ENCODE peak calls at places on chromosome 5, in five cellular contexts. One of them, this sample, is unnamed.

GRCh38 chr5:139676951-139677367 is 28.8 kb downstream of the CXXC5 start:
- DNase-seq in heart right ventricle: no peak
- DNase-seq in A549: no peak
- DNase-seq in left lung: no peak
- DNase-seq in HL-60: no peak
- DNase-seq in this sample: no peak

GRCh38 chr5:62722360-62722759 is 143.7 kb downstream of the LRRC70 start:
- DNase-seq in heart right ventricle: no peak
- DNase-seq in left lung: no peak
- DNase-seq in A549: peak; percentile 10
- DNase-seq in HL-60: no peak
- DNase-seq in this sample: no peak

GRCh38 chr5:120738568-120738967 is 274.5 kb downstream of the PRR16 start:
- DNase-seq in heart right ventricle: no peak
- DNase-seq in A549: no peak
- DNase-seq in HL-60: no peak
- DNase-seq in left lung: no peak
- DNase-seq in this sample: no peak

GRCh38 chr5:102152906-102153787 is 142.9 kb downstream of the SLCO4C1 start:
- DNase-seq in left lung: no peak
- DNase-seq in A549: no peak
- DNase-seq in HL-60: peak; percentile 19
- DNase-seq in heart right ventricle: no peak
- DNase-seq in this sample: no peak

GRCh38 chr5:19855929-19856328 is 132.1 kb downstream of the CDH18 start:
- DNase-seq in left lung: no peak
- DNase-seq in heart right ventricle: no peak
- DNase-seq in HL-60: no peak
- DNase-seq in A549: no peak
- DNase-seq in this sample: no peak

GRCh38 chr5:155087036-155087435 is 73.5 kb downstream of the KIF4B start:
- DNase-seq in left lung: no peak
- DNase-seq in heart right ventricle: no peak
- DNase-seq in HL-60: no peak
- DNase-seq in A549: no peak
- DNase-seq in this sample: no peak

GRCh38 chr5:26121343-26121742 is 917.0 kb downstream of the CDH9 start:
- DNase-seq in A549: no peak
- DNase-seq in left lung: no peak
- DNase-seq in heart right ventricle: no peak
- DNase-seq in HL-60: peak; percentile 1
- DNase-seq in this sample: no peak

GRCh38 chr5:56264417-56265025 is 31.4 kb upstream of the ANKRD55 start:
- DNase-seq in left lung: no peak
- DNase-seq in HL-60: peak; percentile 2
- DNase-seq in A549: peak; percentile 35
- DNase-seq in heart right ventricle: no peak
- DNase-seq in this sample: no peak

GRCh38 chr5:88049156-88049555 is 219.5 kb downstream of the TMEM161B start:
- DNase-seq in A549: no peak
- DNase-seq in HL-60: no peak
- DNase-seq in left lung: no peak
- DNase-seq in heart right ventricle: no peak
- DNase-seq in this sample: no peak

GRCh38 chr5:172454355-172455086 is at the start of gene SH3PXD2B:
- DNase-seq in heart right ventricle: peak; percentile 69
- DNase-seq in HL-60: no peak
- DNase-seq in A549: peak; percentile 46
- DNase-seq in left lung: peak; percentile 88
- DNase-seq in this sample: no peak

GRCh38 chr5:111229126-111229525 is 4.9 kb downstream of the CAMK4 start:
- DNase-seq in HL-60: no peak
- DNase-seq in A549: no peak
- DNase-seq in left lung: no peak
- DNase-seq in heart right ventricle: no peak
- DNase-seq in this sample: no peak

GRCh38 chr5:138954257-138955012 is 79.3 kb upstream of the LRRTM2 start:
- DNase-seq in left lung: no peak
- DNase-seq in heart right ventricle: no peak
- DNase-seq in HL-60: no peak
- DNase-seq in A549: no peak
- DNase-seq in this sample: no peak

GRCh38 chr5:110631236-110631635 is 95.2 kb downstream of the TMEM232 start:
- DNase-seq in heart right ventricle: no peak
- DNase-seq in HL-60: no peak
- DNase-seq in left lung: no peak
- DNase-seq in A549: no peak
- DNase-seq in this sample: no peak

GRCh38 chr5:9775339-9775738 is 145.2 kb upstream of the TAS2R1 start:
- DNase-seq in left lung: no peak
- DNase-seq in heart right ventricle: no peak
- DNase-seq in HL-60: no peak
- DNase-seq in A549: no peak
- DNase-seq in this sample: no peak

GRCh38 chr5:96648598-96648997 is 13.6 kb upstream of the CAST start:
- DNase-seq in heart right ventricle: no peak
- DNase-seq in A549: no peak
- DNase-seq in HL-60: no peak
- DNase-seq in left lung: no peak
- DNase-seq in this sample: no peak

GRCh38 chr5:43889238-43889637 is 286.3 kb downstream of the NNT start:
- DNase-seq in A549: no peak
- DNase-seq in left lung: no peak
- DNase-seq in HL-60: no peak
- DNase-seq in heart right ventricle: no peak
- DNase-seq in this sample: no peak

GRCh38 chr5:54707841-54708240 is 190.3 kb downstream of the SNX18 start:
- DNase-seq in A549: no peak
- DNase-seq in left lung: no peak
- DNase-seq in heart right ventricle: no peak
- DNase-seq in HL-60: no peak
- DNase-seq in this sample: no peak

GRCh38 chr5:150143725-150144058 is 12.0 kb downstream of the PDGFRB start:
- DNase-seq in left lung: no peak
- DNase-seq in HL-60: no peak
- DNase-seq in heart right ventricle: peak; percentile 33
- DNase-seq in A549: no peak
- DNase-seq in this sample: no peak

GRCh38 chr5:18216016-18216415 is 581.8 kb downstream of the TAF11L14 start:
- DNase-seq in heart right ventricle: no peak
- DNase-seq in left lung: no peak
- DNase-seq in HL-60: no peak
- DNase-seq in A549: no peak
- DNase-seq in this sample: no peak

GRCh38 chr5:83321656-83322055 is 149.9 kb upstream of the VCAN start:
- DNase-seq in A549: no peak
- DNase-seq in heart right ventricle: no peak
- DNase-seq in left lung: no peak
- DNase-seq in HL-60: no peak
- DNase-seq in this sample: no peak

GRCh38 chr5:126097881-126098280 is 325.3 kb upstream of the GRAMD2B start:
- DNase-seq in left lung: no peak
- DNase-seq in HL-60: no peak
- DNase-seq in heart right ventricle: no peak
- DNase-seq in A549: no peak
- DNase-seq in this sample: no peak

GRCh38 chr5:91929522-91929817 is 546.4 kb upstream of the ARRDC3 start:
- DNase-seq in heart right ventricle: no peak
- DNase-seq in A549: no peak
- DNase-seq in HL-60: no peak
- DNase-seq in left lung: no peak
- DNase-seq in this sample: no peak

GRCh38 chr5:98796197-98796972 is 22.9 kb downstream of the RGMB start:
- DNase-seq in A549: peak; percentile 76
- DNase-seq in left lung: no peak
- DNase-seq in HL-60: peak; percentile 6
- DNase-seq in heart right ventricle: no peak
- DNase-seq in this sample: no peak

GRCh38 chr5:151459680-151460079 is 12.3 kb downstream of the SLC36A1 start:
- DNase-seq in A549: no peak
- DNase-seq in left lung: no peak
- DNase-seq in heart right ventricle: no peak
- DNase-seq in HL-60: no peak
- DNase-seq in this sample: no peak

GRCh38 chr5:43121565-43122484 is 1.1 kb downstream of the ZNF131 start:
- DNase-seq in A549: peak; percentile 38
- DNase-seq in heart right ventricle: no peak
- DNase-seq in left lung: no peak
- DNase-seq in HL-60: peak; percentile 10
- DNase-seq in this sample: no peak

GRCh38 chr5:134911285-134912215 is 6.6 kb downstream of the PCBD2 start:
- DNase-seq in heart right ventricle: no peak
- DNase-seq in left lung: no peak
- DNase-seq in A549: no peak
- DNase-seq in HL-60: no peak
- DNase-seq in this sample: no peak

GRCh38 chr5:51302358-51302757 is 80.9 kb upstream of the ISL1 start:
- DNase-seq in A549: no peak
- DNase-seq in heart right ventricle: no peak
- DNase-seq in left lung: no peak
- DNase-seq in HL-60: no peak
- DNase-seq in this sample: no peak

GRCh38 chr5:112109331-112109993 is 309.6 kb downstream of the EPB41L4A start:
- DNase-seq in left lung: no peak
- DNase-seq in heart right ventricle: peak; percentile 11
- DNase-seq in HL-60: peak; percentile 6
- DNase-seq in A549: no peak
- DNase-seq in this sample: no peak

GRCh38 chr5:149407331-149408251 is 28.5 kb upstream of the IL17B start:
- DNase-seq in left lung: no peak
- DNase-seq in heart right ventricle: no peak
- DNase-seq in HL-60: no peak
- DNase-seq in A549: no peak
- DNase-seq in this sample: no peak

GRCh38 chr5:115236599-115236998 is 26.1 kb downstream of the PGGT1B start:
- DNase-seq in HL-60: no peak
- DNase-seq in left lung: no peak
- DNase-seq in A549: no peak
- DNase-seq in heart right ventricle: no peak
- DNase-seq in this sample: no peak

GRCh38 chr5:150321784-150322183 is 19.1 kb upstream of the ARSI start:
- DNase-seq in left lung: no peak
- DNase-seq in heart right ventricle: no peak
- DNase-seq in HL-60: no peak
- DNase-seq in A549: no peak
- DNase-seq in this sample: no peak

GRCh38 chr5:148202531-148203092 is at the start of gene SPINK6:
- DNase-seq in heart right ventricle: no peak
- DNase-seq in left lung: no peak
- DNase-seq in HL-60: no peak
- DNase-seq in A549: no peak
- DNase-seq in this sample: no peak

GRCh38 chr5:149941795-149942194 is 2.8 kb downstream of the PDE6A start:
- DNase-seq in A549: no peak
- DNase-seq in heart right ventricle: no peak
- DNase-seq in HL-60: no peak
- DNase-seq in left lung: no peak
- DNase-seq in this sample: no peak

GRCh38 chr5:142821027-142821732 is 51.0 kb downstream of the ARHGAP26 start:
- DNase-seq in left lung: no peak
- DNase-seq in HL-60: no peak
- DNase-seq in heart right ventricle: no peak
- DNase-seq in A549: no peak
- DNase-seq in this sample: no peak

GRCh38 chr5:65825388-65826328 is 100.7 kb upstream of the ERBIN start:
- DNase-seq in HL-60: peak; percentile 86
- DNase-seq in left lung: no peak
- DNase-seq in heart right ventricle: no peak
- DNase-seq in A549: no peak
- DNase-seq in this sample: no peak

GRCh38 chr5:122985954-122986721 is 50.4 kb downstream of the PPIC start:
- DNase-seq in HL-60: no peak
- DNase-seq in A549: no peak
- DNase-seq in heart right ventricle: no peak
- DNase-seq in left lung: no peak
- DNase-seq in this sample: no peak

GRCh38 chr5:3602713-3603502 is 7.3 kb downstream of the IRX1 start:
- DNase-seq in HL-60: no peak
- DNase-seq in heart right ventricle: peak; percentile 52
- DNase-seq in A549: no peak
- DNase-seq in left lung: peak; percentile 83
- DNase-seq in this sample: no peak
- TF ChIP-seq CTCF in HL-60: no peak
- TF ChIP-seq CTCF in heart right ventricle: peak; percentile 27
- TF ChIP-seq CTCF in A549: no peak
- TF ChIP-seq CTCF in left lung: peak; percentile 41
- TF ChIP-seq CTCF in this sample: peak; percentile 26

DNA sequence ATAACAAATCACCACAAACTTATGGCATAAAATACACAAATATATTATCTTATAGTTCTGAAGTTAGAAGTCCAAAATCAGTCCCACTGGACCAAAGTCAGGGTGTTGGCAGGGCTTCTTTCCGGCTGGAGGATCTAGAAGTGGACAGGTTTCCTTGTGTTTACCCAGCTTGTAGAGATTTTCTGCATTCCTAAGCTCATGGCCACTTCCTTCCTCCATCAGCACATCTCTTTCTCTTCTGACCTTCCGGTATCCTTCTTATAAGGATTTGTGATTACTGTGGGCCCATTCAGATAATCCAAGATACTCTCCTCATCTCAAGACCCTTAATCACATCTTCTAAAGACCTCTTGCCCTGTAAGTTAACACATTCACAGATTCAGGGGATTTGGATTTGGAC is 97.6 kb downstream of the RAB3C start:
- DNase-seq in left lung: no peak
- DNase-seq in A549: no peak
- DNase-seq in heart right ventricle: no peak
- DNase-seq in HL-60: no peak
- DNase-seq in this sample: no peak
- H3K27ac ChIP-seq in left lung: no peak overlapping the region
- H3K27ac ChIP-seq in A549: no peak overlapping the region
- H3K27ac ChIP-seq in heart right ventricle: no peak overlapping the region
- H3K27ac ChIP-seq in HL-60: no peak overlapping the region
- H3K27ac ChIP-seq in this sample: no peak overlapping the region

GRCh38 chr5:31559942-31560341 is 27.8 kb downstream of the C5orf22 start:
- DNase-seq in A549: no peak
- DNase-seq in HL-60: no peak
- DNase-seq in heart right ventricle: no peak
- DNase-seq in left lung: no peak
- DNase-seq in this sample: no peak

GRCh38 chr5:31563216-31563615 is 31.1 kb downstream of the C5orf22 start:
- DNase-seq in left lung: no peak
- DNase-seq in heart right ventricle: no peak
- DNase-seq in A549: no peak
- DNase-seq in HL-60: no peak
- DNase-seq in this sample: no peak

GRCh38 chr5:31556461-31556860 is 24.4 kb downstream of the C5orf22 start:
- DNase-seq in heart right ventricle: no peak
- DNase-seq in HL-60: no peak
- DNase-seq in left lung: no peak
- DNase-seq in A549: no peak
- DNase-seq in this sample: no peak

GRCh38 chr5:31561936-31562335 is 29.8 kb downstream of the C5orf22 start:
- DNase-seq in HL-60: no peak
- DNase-seq in heart right ventricle: no peak
- DNase-seq in left lung: no peak
- DNase-seq in A549: no peak
- DNase-seq in this sample: no peak
- H3K4me3 ChIP-seq in HL-60: no peak overlapping the region
- H3K4me3 ChIP-seq in heart right ventricle: no peak overlapping the region
- H3K4me3 ChIP-seq in left lung: no peak overlapping the region
- H3K4me3 ChIP-seq in A549: no peak overlapping the region
- H3K4me3 ChIP-seq in this sample: no peak overlapping the region

GRCh38 chr5:72920690-72921089 is 35.2 kb upstream of the FCHO2 start:
- DNase-seq in heart right ventricle: no peak
- DNase-seq in HL-60: no peak
- DNase-seq in A549: peak; percentile 33
- DNase-seq in left lung: no peak
- DNase-seq in this sample: no peak
- TF ChIP-seq CTCF in heart right ventricle: peak; percentile 11
- TF ChIP-seq CTCF in HL-60: no peak
- TF ChIP-seq CTCF in A549: peak; percentile 64
- TF ChIP-seq CTCF in left lung: peak; percentile 37
- TF ChIP-seq CTCF in this sample: no peak

This sample was measured in esophagus squamous epithelium.